ENCODE peak calls at places on chromosomes 4 and X, in eight cellular contexts. W, E, M, O, G, H, U and P are unnamed samples.

GRCh38 chr4:38529189-38530115 is 134.5 kb upstream of the KLF3 start:
- DNase-seq in W (peak; percentile 37), E (peak; percentile 77), M (no peak), O (peak; percentile 63), G (no peak), H (no peak), U (no peak), P (no peak)

GRCh38 chrX:76428243-76429130 is 977 bp downstream of the MAGEE1 start:
- DNase-seq in W (peak; percentile 19), E (no peak), M (peak; percentile 13), O (peak; percentile 75), G (peak; percentile 74), H (no peak), U (no peak), P (no peak)

GRCh38 chr4:143411527-143412480 is 75.1 kb downstream of the GAB1 start:
- DNase-seq in W (no peak), E (no peak), M (no peak), O (no peak), G (no peak), H (peak; percentile 90), U (peak; percentile 40), P (no peak)

GRCh38 chr4:182143822-182144620 is 99.2 kb upstream of the TENM3 start:
- DNase-seq in W (no peak), E (no peak), M (no peak), O (no peak), G (no peak), H (no peak), U (peak; percentile 68), P (peak; percentile 28)

GRCh38 chr4:39526810-39527295 is 386 bp downstream of the UGDH start:
- DNase-seq in W (peak; percentile 1), E (no peak), M (no peak), O (peak; percentile 33), G (no peak), H (no peak), U (no peak), P (no peak)

GRCh38 chr4:14856076-14856926 is 146.0 kb upstream of the CPEB2 start:
- DNase-seq in W (no peak), E (no peak), M (no peak), O (no peak), G (no peak), H (peak; percentile 91), U (peak; percentile 94), P (no peak)

GRCh38 chr4:185143596-185143969 is 517 bp downstream of the SLC25A4 start:
- DNase-seq in W (peak; percentile 19), E (no peak), M (peak; percentile 68), O (peak; percentile 59), G (no peak), H (no peak), U (no peak), P (no peak)

GRCh38 chr4:118102195-118102594 is 67.9 kb downstream of the NDST3 start:
- DNase-seq in W (no peak), E (no peak), M (no peak), O (no peak), G (no peak), H (no peak), U (no peak), P (no peak)

GRCh38 chr4:86963697-86964096 is 28.9 kb downstream of the AFF1 start:
- DNase-seq in W (no peak), E (no peak), M (no peak), O (no peak), G (no peak), H (no peak), U (no peak), P (no peak)

GRCh38 chr4:6740347-6740746 is 24.4 kb downstream of the BLOC1S4 start:
- DNase-seq in W (no peak), E (no peak), M (no peak), O (no peak), G (no peak), H (no peak), U (no peak), P (no peak)

GRCh38 chr4:75995727-75996126 is 5.0 kb upstream of the SDAD1 start:
- DNase-seq in W (no peak), E (no peak), M (peak; percentile 48), O (no peak), G (no peak), H (no peak), U (peak; percentile 72), P (no peak)

GRCh38 chr4:54192811-54193210 is 36.3 kb upstream of the PDGFRA start:
- DNase-seq in W (no peak), E (no peak), M (no peak), O (no peak), G (no peak), H (no peak), U (no peak), P (no peak)